ENCODE peak calls at places on chromosomes 4 and X, in seven cellular contexts. B is HTR-8/SVneo, K is NT2/D1, Y is ascending aorta, D is cardiac muscle cell, S is body of pancreas, M is tibial artery. E is an unnamed sample.

GRCh38 chrX:154490021-154490413 is 412 bp downstream of the SLC10A3 start:
- DNase-seq in B (no peak), K (no peak), Y (no peak), D (peak; percentile 61), S (peak; percentile 31), M (no peak), E (peak; percentile 53)

GRCh38 chr4:68011684-68012083 is 48.4 kb upstream of the TMPRSS11A start:
- DNase-seq in B (no peak), K (no peak), Y (no peak), D (peak; percentile 0), S (no peak), M (no peak), E (no peak)

GRCh38 chr4:18405054-18405453 is 383.5 kb upstream of the LCORL start:
- DNase-seq in B (no peak), K (no peak), Y (no peak), D (no peak), S (no peak), M (no peak), E (no peak)

GRCh38 chrX:139738581-139738980 is 30.6 kb upstream of the MCF2 start:
- DNase-seq in B (no peak), K (no peak), Y (no peak), D (peak; percentile 2), S (no peak), M (no peak), E (no peak)

GRCh38 chr4:168797738-168798375 is 212.2 kb downstream of the CBR4 start:
- DNase-seq in B (no peak), K (no peak), Y (no peak), D (no peak), S (no peak), M (no peak), E (no peak)

GRCh38 chrX:115525486-115525885 is 35.5 kb upstream of the PLS3 start:
- DNase-seq in B (no peak), K (no peak), Y (no peak), D (no peak), S (no peak), M (no peak), E (no peak)

GRCh38 chr4:7754565-7755262 is 184.9 kb downstream of the AFAP1 start:
- DNase-seq in B (no peak), K (no peak), Y (no peak), D (no peak), S (no peak), M (no peak), E (no peak)

GRCh38 chr4:2135083-2135482 is 76.0 kb downstream of the NAT8L start:
- DNase-seq in B (peak; percentile 32), K (no peak), Y (no peak), D (peak; percentile 85), S (no peak), M (no peak), E (no peak)

GRCh38 chr4:26916195-26916594 is 55.6 kb downstream of the STIM2 start:
- DNase-seq in B (no peak), K (no peak), Y (no peak), D (peak; percentile 32), S (no peak), M (no peak), E (no peak)

GRCh38 chrX:103562801-103563200 is 22.5 kb upstream of the TCEAL4 start:
- DNase-seq in B (no peak), K (no peak), Y (no peak), D (no peak), S (no peak), M (no peak), E (no peak)

GRCh38 chr4:76902233-76902890 is 4.4 kb upstream of the SOWAHB start:
- DNase-seq in B (no peak), K (no peak), Y (no peak), D (no peak), S (no peak), M (no peak), E (no peak)

GRCh38 chr4:56197387-56197786 is 189.9 kb downstream of the AASDH start:
- DNase-seq in B (no peak), K (no peak), Y (no peak), D (peak; percentile 59), S (no peak), M (no peak), E (no peak)